ENCODE peak calls at places on chromosomes 16 and 17, in eight cellular contexts. One of them, this sample, is unnamed. For H3K9me3 and H3K4me1, the result is how much of the 10 kb centered on the place peaks cover.

GRCh38 chr17:28379814-28380571 is 8.5 kb downstream of the SARM1 start:
- DNase-seq in H9: no peak
- DNase-seq in thoracic aorta: no peak
- DNase-seq in heart left ventricle: no peak
- DNase-seq in cardiac muscle cell: no peak
- DNase-seq in lower lobe of right lung: no peak
- DNase-seq in lung: no peak
- DNase-seq in colonic mucosa: no peak
- DNase-seq in this sample: no peak

GRCh38 chr16:10729649-10730048 is 14.0 kb upstream of the NUBP1 start:
- DNase-seq in H9: no peak
- DNase-seq in lower lobe of right lung: no peak
- DNase-seq in lung: peak
- DNase-seq in thoracic aorta: no peak
- DNase-seq in heart left ventricle: no peak
- DNase-seq in colonic mucosa: no peak
- DNase-seq in cardiac muscle cell: no peak
- DNase-seq in this sample: peak

GRCh38 chr17:40818343-40818732 is 4.1 kb downstream of the KRT10 start:
- DNase-seq in thoracic aorta: no peak
- DNase-seq in lung: no peak
- DNase-seq in heart left ventricle: no peak
- DNase-seq in cardiac muscle cell: no peak
- DNase-seq in lower lobe of right lung: no peak
- DNase-seq in H9: no peak
- DNase-seq in colonic mucosa: no peak
- DNase-seq in this sample: no peak

GRCh38 chr16:81810894-81811538 is 31.9 kb downstream of the PLCG2 start:
- DNase-seq in lung: no peak
- DNase-seq in lower lobe of right lung: no peak
- DNase-seq in cardiac muscle cell: no peak
- DNase-seq in colonic mucosa: no peak
- DNase-seq in thoracic aorta: no peak
- DNase-seq in heart left ventricle: no peak
- DNase-seq in H9: no peak
- DNase-seq in this sample: no peak

GRCh38 chr16:9192746-9193145 is 101.3 kb downstream of the HAPSTR1 start:
- DNase-seq in lung: no peak
- DNase-seq in colonic mucosa: no peak
- DNase-seq in heart left ventricle: no peak
- DNase-seq in thoracic aorta: no peak
- DNase-seq in cardiac muscle cell: no peak
- DNase-seq in H9: no peak
- DNase-seq in lower lobe of right lung: no peak
- DNase-seq in this sample: no peak

GRCh38 chr17:79080349-79080748 is 5.7 kb downstream of the ENGASE start:
- DNase-seq in lung: no peak
- DNase-seq in heart left ventricle: no peak
- DNase-seq in colonic mucosa: no peak
- DNase-seq in H9: no peak
- DNase-seq in lower lobe of right lung: no peak
- DNase-seq in cardiac muscle cell: no peak
- DNase-seq in thoracic aorta: no peak
- DNase-seq in this sample: no peak

GRCh38 chr17:67974186-67974585 is 22.1 kb downstream of the C17orf58 start:
- DNase-seq in lung: no peak
- DNase-seq in colonic mucosa: peak
- DNase-seq in lower lobe of right lung: no peak
- DNase-seq in H9: peak
- DNase-seq in cardiac muscle cell: no peak
- DNase-seq in heart left ventricle: no peak
- DNase-seq in thoracic aorta: no peak
- DNase-seq in this sample: no peak

GRCh38 chr17:79420318-79421243 is 190.3 kb downstream of the RBFOX3 start:
- DNase-seq in lung: no peak
- DNase-seq in thoracic aorta: no peak
- DNase-seq in colonic mucosa: no peak
- DNase-seq in H9: no peak
- DNase-seq in lower lobe of right lung: no peak
- DNase-seq in heart left ventricle: no peak
- DNase-seq in cardiac muscle cell: peak
- DNase-seq in this sample: peak

GRCh38 chr17:80425835-80426426 is 11.0 kb downstream of the ENDOV start:
- DNase-seq in H9: no peak
- DNase-seq in lower lobe of right lung: no peak
- DNase-seq in thoracic aorta: no peak
- DNase-seq in heart left ventricle: no peak
- DNase-seq in cardiac muscle cell: no peak
- DNase-seq in colonic mucosa: no peak
- DNase-seq in lung: no peak
- DNase-seq in this sample: no peak

GRCh38 chr17:80426671-80427326 is 11.8 kb downstream of the ENDOV start:
- DNase-seq in lung: peak
- DNase-seq in heart left ventricle: peak
- DNase-seq in colonic mucosa: peak
- DNase-seq in H9: peak
- DNase-seq in lower lobe of right lung: peak
- DNase-seq in thoracic aorta: no peak
- DNase-seq in cardiac muscle cell: peak
- DNase-seq in this sample: peak

GRCh38 chr17:80428796-80429195 is 13.8 kb downstream of the ENDOV start:
- DNase-seq in H9: no peak
- DNase-seq in lower lobe of right lung: no peak
- DNase-seq in colonic mucosa: no peak
- DNase-seq in thoracic aorta: no peak
- DNase-seq in heart left ventricle: no peak
- DNase-seq in lung: no peak
- DNase-seq in cardiac muscle cell: no peak
- DNase-seq in this sample: no peak

GRCh38 chr17:80428363-80428762 is 13.4 kb downstream of the ENDOV start:
- DNase-seq in lung: no peak
- DNase-seq in cardiac muscle cell: no peak
- DNase-seq in thoracic aorta: no peak
- DNase-seq in colonic mucosa: no peak
- DNase-seq in heart left ventricle: no peak
- DNase-seq in H9: no peak
- DNase-seq in lower lobe of right lung: peak
- DNase-seq in this sample: no peak

DNA sequence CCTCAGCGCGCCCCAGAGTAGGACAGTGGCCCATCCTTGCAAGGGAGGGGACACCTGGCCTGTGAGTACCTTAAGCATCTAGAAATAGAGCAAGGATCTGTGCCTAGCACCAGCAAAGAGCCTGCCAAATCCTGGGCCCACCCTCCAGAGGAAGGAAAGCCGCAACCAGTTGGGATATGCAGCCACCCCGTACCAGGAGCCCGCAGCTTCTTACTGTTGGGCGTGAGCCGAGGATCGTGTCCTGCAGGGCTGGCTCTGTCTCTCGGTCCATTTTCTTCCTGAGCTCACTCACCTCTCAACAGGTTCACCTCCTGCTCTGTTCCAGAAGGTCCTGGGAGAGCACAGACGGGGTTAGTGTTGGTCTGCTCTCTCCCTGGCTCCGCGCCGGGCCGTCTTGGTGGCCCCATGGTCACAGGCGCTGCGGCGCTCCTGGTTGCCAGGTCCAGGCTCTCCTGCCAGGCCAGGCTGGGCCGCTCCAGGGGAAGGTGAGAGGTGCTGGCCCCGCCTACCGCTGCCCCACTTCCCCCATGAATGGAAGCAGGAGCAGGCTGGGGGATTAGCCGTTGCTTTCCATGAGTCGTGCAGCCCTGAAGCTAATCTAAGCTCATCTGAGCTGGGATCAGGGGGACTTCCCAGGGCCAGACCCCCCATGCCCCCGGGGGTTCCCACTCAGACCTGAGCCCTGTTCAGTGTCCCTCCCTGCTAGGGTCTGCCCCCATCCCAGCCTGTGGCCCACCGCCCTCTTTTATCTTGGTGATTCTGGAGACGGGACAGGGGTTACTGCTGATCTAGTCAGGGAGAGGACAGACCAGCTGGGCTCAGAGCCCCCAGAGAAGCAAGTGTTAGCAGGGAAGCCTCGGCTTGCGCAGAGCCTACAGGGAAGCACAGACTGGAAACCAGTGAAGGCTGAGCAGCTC is 12.7 kb downstream of the ENDOV start:
- DNase-seq in colonic mucosa: no peak
- DNase-seq in heart left ventricle: no peak
- DNase-seq in thoracic aorta: no peak
- DNase-seq in H9: peak
- DNase-seq in lower lobe of right lung: no peak
- DNase-seq in lung: no peak
- DNase-seq in cardiac muscle cell: no peak
- DNase-seq in this sample: no peak
- H3K9me3 ChIP-seq in colonic mucosa: under half
- H3K9me3 ChIP-seq in heart left ventricle: under half
- H3K9me3 ChIP-seq in thoracic aorta: under half
- H3K9me3 ChIP-seq in H9: under half
- H3K9me3 ChIP-seq in lower lobe of right lung: under half
- H3K9me3 ChIP-seq in lung: under half
- H3K9me3 ChIP-seq in cardiac muscle cell: under half
- H3K9me3 ChIP-seq in this sample: under half

DNA sequence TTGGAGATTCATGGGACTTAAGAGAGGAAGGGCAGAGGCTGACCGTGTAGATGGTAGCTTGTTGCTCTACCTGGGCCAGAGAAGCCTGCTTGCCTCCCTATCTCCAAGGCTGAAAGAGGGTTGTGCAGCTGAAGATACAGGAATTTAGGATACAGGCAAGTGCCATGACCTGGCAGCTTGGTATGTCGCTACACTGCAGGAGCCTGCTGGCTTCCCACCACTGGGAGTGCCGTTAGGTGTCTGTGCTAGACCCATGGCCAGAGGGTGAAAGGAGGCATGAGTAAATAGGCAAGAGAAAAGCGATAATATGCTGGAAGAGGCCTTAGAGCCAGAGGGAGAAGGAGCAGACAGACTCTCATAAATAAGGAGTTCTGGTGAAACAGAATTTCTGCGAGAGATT is 10.6 kb downstream of the NAA60 start:
- DNase-seq in cardiac muscle cell: no peak
- DNase-seq in heart left ventricle: no peak
- DNase-seq in H9: peak
- DNase-seq in thoracic aorta: no peak
- DNase-seq in lower lobe of right lung: no peak
- DNase-seq in colonic mucosa: no peak
- DNase-seq in lung: no peak
- DNase-seq in this sample: no peak
- H3K4me1 ChIP-seq in cardiac muscle cell: under half
- H3K4me1 ChIP-seq in heart left ventricle: under half
- H3K4me1 ChIP-seq in H9: under half
- H3K4me1 ChIP-seq in thoracic aorta: under half
- H3K4me1 ChIP-seq in lower lobe of right lung: under half
- H3K4me1 ChIP-seq in colonic mucosa: under half
- H3K4me1 ChIP-seq in lung: under half
- H3K4me1 ChIP-seq in this sample: under half

DNA sequence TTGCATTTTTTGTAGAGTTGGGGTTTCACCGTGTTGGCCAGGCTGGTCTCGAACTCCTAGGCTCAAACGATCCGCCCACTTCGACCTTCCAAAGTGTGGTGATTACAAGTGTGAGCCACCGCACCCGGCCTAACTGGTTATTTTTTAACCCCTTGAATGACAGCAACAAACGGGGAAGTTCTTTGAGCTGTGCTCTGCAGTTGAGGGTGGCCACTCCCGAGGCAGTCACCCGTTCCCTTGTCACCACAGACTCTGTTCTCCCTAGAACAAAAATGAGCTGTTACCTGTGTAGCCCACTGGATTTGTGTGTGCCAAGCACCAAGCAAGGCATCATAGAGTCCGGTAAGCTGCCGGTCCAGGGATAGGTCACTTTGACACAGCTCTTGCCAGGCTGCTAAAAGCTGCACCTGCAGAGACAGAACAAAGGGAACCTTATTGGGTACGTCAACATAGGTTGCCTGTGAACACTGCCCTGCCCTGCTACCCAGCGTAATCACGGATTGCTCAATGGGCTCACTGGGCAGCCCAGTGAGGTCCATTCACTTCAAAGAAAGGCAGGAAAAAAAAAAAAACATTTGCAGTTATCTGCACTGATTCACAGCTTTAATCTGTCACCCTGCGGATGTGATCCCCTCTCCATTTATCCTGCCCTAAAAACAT is 19.6 kb downstream of the COG7 start:
- DNase-seq in H9: no peak
- DNase-seq in heart left ventricle: no peak
- DNase-seq in thoracic aorta: no peak
- DNase-seq in cardiac muscle cell: no peak
- DNase-seq in lung: no peak
- DNase-seq in lower lobe of right lung: peak
- DNase-seq in colonic mucosa: peak
- DNase-seq in this sample: no peak
- H3K9me3 ChIP-seq in H9: under half
- H3K9me3 ChIP-seq in heart left ventricle: under half
- H3K9me3 ChIP-seq in thoracic aorta: under half
- H3K9me3 ChIP-seq in cardiac muscle cell: under half
- H3K9me3 ChIP-seq in lung: under half
- H3K9me3 ChIP-seq in lower lobe of right lung: under half
- H3K9me3 ChIP-seq in colonic mucosa: under half
- H3K9me3 ChIP-seq in this sample: under half

GRCh38 chr16:567362-568256 is 804 bp downstream of the NHLRC4 start:
- DNase-seq in H9: no peak
- DNase-seq in cardiac muscle cell: no peak
- DNase-seq in colonic mucosa: no peak
- DNase-seq in thoracic aorta: no peak
- DNase-seq in lower lobe of right lung: no peak
- DNase-seq in heart left ventricle: no peak
- DNase-seq in lung: no peak
- DNase-seq in this sample: no peak

GRCh38 chr16:569445-570254 is at the start of gene PIGQ:
- DNase-seq in colonic mucosa: peak
- DNase-seq in H9: peak
- DNase-seq in lung: peak
- DNase-seq in heart left ventricle: peak
- DNase-seq in cardiac muscle cell: peak
- DNase-seq in lower lobe of right lung: peak
- DNase-seq in thoracic aorta: peak
- DNase-seq in this sample: peak

GRCh38 chr16:566475-567361 is at the start of gene NHLRC4:
- DNase-seq in lower lobe of right lung: peak
- DNase-seq in heart left ventricle: peak
- DNase-seq in lung: peak
- DNase-seq in H9: peak
- DNase-seq in thoracic aorta: no peak
- DNase-seq in colonic mucosa: peak
- DNase-seq in cardiac muscle cell: peak
- DNase-seq in this sample: peak

GRCh38 chr16:565420-566330 is 1.1 kb upstream of the NHLRC4 start:
- DNase-seq in thoracic aorta: no peak
- DNase-seq in heart left ventricle: no peak
- DNase-seq in colonic mucosa: no peak
- DNase-seq in lung: no peak
- DNase-seq in lower lobe of right lung: no peak
- DNase-seq in H9: no peak
- DNase-seq in cardiac muscle cell: peak
- DNase-seq in this sample: no peak

DNA sequence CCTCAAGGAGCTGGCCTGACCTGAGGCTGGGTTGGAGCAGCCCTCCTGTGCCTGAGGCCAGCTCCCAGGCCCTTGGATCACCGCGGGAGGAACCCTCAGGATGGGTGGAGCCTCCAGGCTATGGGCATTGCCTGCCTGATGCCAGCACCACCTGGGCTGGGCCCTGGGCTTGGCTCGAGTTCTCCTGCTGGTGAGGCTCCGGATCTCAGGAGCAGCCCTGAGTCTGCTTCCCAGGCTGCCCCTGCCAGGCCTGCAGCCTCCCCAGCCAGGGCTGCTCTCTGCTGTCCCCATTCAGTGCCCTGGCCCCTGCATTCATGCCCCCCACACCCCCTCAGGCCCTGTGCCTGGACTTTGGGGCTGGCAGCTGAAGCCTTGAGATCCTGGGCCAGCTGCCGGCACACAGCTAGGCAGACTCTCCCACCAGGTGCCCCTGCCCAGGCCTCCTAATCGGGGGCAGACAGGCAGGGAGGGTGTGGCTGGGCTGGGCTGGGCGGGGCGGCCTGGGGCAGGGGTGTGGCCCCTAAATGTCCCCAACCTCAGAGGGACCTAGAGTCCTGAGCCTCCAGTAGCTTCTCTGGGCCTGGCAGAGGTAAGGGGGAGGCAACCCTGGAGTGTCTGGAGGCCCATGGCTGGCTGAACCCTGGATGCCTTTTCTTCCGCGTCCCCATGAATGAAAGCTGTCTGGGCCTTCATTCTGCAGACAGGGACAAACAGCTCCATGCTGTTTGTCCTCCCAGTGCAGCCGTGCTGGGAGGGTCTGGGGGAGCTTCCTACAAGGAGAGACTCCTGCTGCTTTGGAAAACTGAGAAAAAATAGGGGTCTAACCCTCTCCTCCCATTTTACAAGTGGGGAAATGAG is 1.1 kb upstream of the PIGQ start:
- DNase-seq in heart left ventricle: no peak
- DNase-seq in lung: no peak
- DNase-seq in H9: no peak
- DNase-seq in lower lobe of right lung: no peak
- DNase-seq in cardiac muscle cell: no peak
- DNase-seq in thoracic aorta: no peak
- DNase-seq in colonic mucosa: peak
- DNase-seq in this sample: no peak
- H3K4me1 ChIP-seq in heart left ventricle: under half
- H3K4me1 ChIP-seq in lung: under half
- H3K4me1 ChIP-seq in H9: under half
- H3K4me1 ChIP-seq in lower lobe of right lung: under half
- H3K4me1 ChIP-seq in cardiac muscle cell: under half
- H3K4me1 ChIP-seq in thoracic aorta: under half
- H3K4me1 ChIP-seq in colonic mucosa: under half
- H3K4me1 ChIP-seq in this sample: under half